ENCODE peak calls at places on chromosomes 6 and 20, in seven cellular contexts. N, I, Q, B, D, M and W are unnamed samples.

GRCh38 chr6:170132561-170132991 is 158.3 kb downstream of the DLL1 start:
- DNase-seq in B (no peak), I (peak; percentile 76), M (no peak), D (no peak), Q (no peak), N (no peak), W (no peak)

GRCh38 chr6:13593103-13593502 is 18.7 kb downstream of the SIRT5 start:
- DNase-seq in N (no peak), M (no peak), Q (no peak), D (no peak), B (no peak), I (no peak), W (no peak)

GRCh38 chr6:24991748-24992467 is 56.1 kb upstream of the RIPOR2 start:
- DNase-seq in M (peak; percentile 57), D (no peak), B (peak; percentile 83), I (no peak), Q (peak; percentile 75), N (peak; percentile 79), W (peak; percentile 52)

GRCh38 chr20:56247954-56248782 is at the start of gene MC3R:
- DNase-seq in I (no peak), B (peak; percentile 9), Q (peak; percentile 42), N (peak; percentile 66), M (peak; percentile 2), D (peak; percentile 8), W (no peak)

GRCh38 chr6:144283781-144284473 is 1.2 kb upstream of the UTRN start:
- DNase-seq in D (no peak), N (no peak), Q (peak; percentile 46), I (no peak), M (no peak), B (peak; percentile 23), W (peak; percentile 60)

GRCh38 chr6:139080255-139080920 is 51.8 kb downstream of the ABRACL start:
- DNase-seq in M (no peak), N (no peak), D (no peak), I (no peak), B (no peak), Q (no peak), W (no peak)

GRCh38 chr6:17354700-17355403 is 38.5 kb upstream of the CAP2 start:
- DNase-seq in N (no peak), B (no peak), Q (no peak), I (no peak), D (no peak), M (no peak), W (peak; percentile 22)

GRCh38 chr6:66068033-66068432 is 361.0 kb upstream of the EYS start:
- DNase-seq in D (no peak), I (no peak), Q (no peak), B (no peak), N (no peak), M (no peak), W (no peak)

GRCh38 chr6:130020106-130020851 is 1.9 kb downstream of the L3MBTL3 start:
- DNase-seq in D (no peak), B (peak; percentile 60), Q (peak; percentile 62), N (peak; percentile 56), M (peak; percentile 24), I (peak; percentile 84), W (peak; percentile 39)

GRCh38 chr6:149012040-149012545 is 265.3 kb downstream of the UST start:
- DNase-seq in Q (peak; percentile 56), N (no peak), I (no peak), B (no peak), M (no peak), D (peak; percentile 99), W (peak; percentile 94)

GRCh38 chr20:58233881-58234528 is 5.6 kb upstream of the ANKRD60 start:
- DNase-seq in Q (peak; percentile 53), B (peak; percentile 54), D (no peak), M (peak; percentile 34), I (no peak), N (peak; percentile 74), W (peak; percentile 26)

GRCh38 chr6:158056804-158057203 is 75.1 kb downstream of the SYNJ2 start:
- DNase-seq in N (no peak), Q (no peak), I (peak; percentile 68), M (no peak), B (no peak), D (no peak), W (no peak)

GRCh38 chr6:73180076-73180717 is 45.1 kb downstream of the KHDC1L start:
- DNase-seq in B (no peak), N (no peak), D (no peak), I (no peak), Q (peak; percentile 71), M (no peak), W (no peak)

GRCh38 chr6:52328721-52329120 is 33.2 kb upstream of the PAQR8 start:
- DNase-seq in N (no peak), M (no peak), I (no peak), B (no peak), Q (no peak), D (no peak), W (no peak)

GRCh38 chr6:52368002-52368401 is 6.1 kb downstream of the PAQR8 start:
- DNase-seq in N (no peak), Q (no peak), I (no peak), D (no peak), M (no peak), B (no peak), W (no peak)

GRCh38 chr6:116255246-116255800 is 1.4 kb upstream of the TSPYL4 start:
- DNase-seq in D (no peak), I (no peak), B (no peak), Q (no peak), N (no peak), M (no peak), W (no peak)

GRCh38 chr20:14556206-14556605 is 218.8 kb upstream of the FLRT3 start:
- DNase-seq in B (no peak), N (no peak), M (no peak), Q (no peak), I (no peak), D (no peak), W (no peak)

GRCh38 chr6:160343144-160343543 is 5.0 kb upstream of the SLC22A3 start:
- DNase-seq in I (no peak), M (no peak), D (no peak), B (no peak), Q (no peak), N (no peak), W (no peak)